ENCODE peak calls at places on chromosome 13, in ten cellular contexts. Z is left colon, B is GOT3, K is type B pancreatic cell, L is cardiac muscle cell, O is stomach, W is hypothalamus, E is T-helper 1 cell, H is mesothelial cell of epicardium, S is NCI-H2081 treated with DMSO at 0.1 percent for 48 hours. Y is an unnamed sample.

GRCh38 chr13:91072511-91072910 is 275.0 kb upstream of the MIR17HG start:
- DNase-seq in Z (no peak), B (no peak), K (no peak), L (no peak), O (no peak), W (no peak), E (no peak), H (no peak), S (no peak), Y (no peak)

GRCh38 chr13:113802090-113802531 is 43.1 kb downstream of the TMEM255B start:
- DNase-seq in Z (no peak), B (no peak), K (no peak), L (peak), O (no peak), W (no peak), E (no peak), H (no peak), S (no peak), Y (no peak)

GRCh38 chr13:112954488-112955270 is 14.3 kb upstream of the MCF2L start:
- DNase-seq in Z (peak), B (no peak), K (no peak), L (no peak), O (peak), W (no peak), E (no peak), H (no peak), S (no peak), Y (peak)

GRCh38 chr13:97743946-97744345 is 209.5 kb upstream of the IPO5 start:
- DNase-seq in Z (no peak), B (no peak), K (no peak), L (peak), O (no peak), W (no peak), E (no peak), H (no peak), S (no peak), Y (no peak)

GRCh38 chr13:62250501-62251175 is 835.0 kb upstream of the PCDH20 start:
- DNase-seq in Z (no peak), B (no peak), K (no peak), L (no peak), O (no peak), W (no peak), E (no peak), H (no peak), S (no peak), Y (no peak)

GRCh38 chr13:92833071-92833470 is 393.5 kb upstream of the GPC6 start:
- DNase-seq in Z (no peak), B (no peak), K (no peak), L (peak), O (no peak), W (no peak), E (no peak), H (no peak), S (no peak), Y (no peak)

GRCh38 chr13:72782717-72783116 is 784 bp downstream of the PIBF1 start:
- DNase-seq in Z (no peak), B (no peak), K (no peak), L (peak), O (no peak), W (no peak), E (no peak), H (no peak), S (no peak), Y (no peak)

GRCh38 chr13:36102721-36103120 is 28.5 kb downstream of the DCLK1 start:
- DNase-seq in Z (no peak), B (no peak), K (no peak), L (no peak), O (no peak), W (no peak), E (no peak), H (no peak), S (no peak), Y (no peak)

GRCh38 chr13:93771782-93772181 is 545.2 kb downstream of the GPC6 start:
- DNase-seq in Z (no peak), B (no peak), K (no peak), L (peak), O (no peak), W (no peak), E (no peak), H (no peak), S (no peak), Y (no peak)

GRCh38 chr13:99331881-99332293 is 24.7 kb upstream of the GPR183 start:
- DNase-seq in Z (no peak), B (no peak), K (no peak), L (no peak), O (no peak), W (no peak), E (no peak), H (no peak), S (no peak), Y (no peak)

GRCh38 chr13:92315265-92315664 is 911.3 kb upstream of the GPC6 start:
- DNase-seq in Z (no peak), B (no peak), K (no peak), L (no peak), O (no peak), W (no peak), E (no peak), H (no peak), S (no peak), Y (no peak)

GRCh38 chr13:42373048-42373812 is 101.3 kb downstream of the AKAP11 start:
- DNase-seq in Z (no peak), B (no peak), K (no peak), L (no peak), O (no peak), W (no peak), E (no peak), H (no peak), S (no peak), Y (no peak)

GRCh38 chr13:78137404-78138142 is 218.9 kb upstream of the EDNRB start:
- DNase-seq in Z (no peak), B (no peak), K (no peak), L (peak), O (no peak), W (no peak), E (no peak), H (no peak), S (peak), Y (no peak)

GRCh38 chr13:103371271-103371670 is 305.1 kb upstream of the SLC10A2 start:
- DNase-seq in Z (no peak), B (no peak), K (no peak), L (no peak), O (no peak), W (no peak), E (no peak), H (no peak), S (no peak), Y (no peak)

GRCh38 chr13:45278096-45278645 is 62.8 kb downstream of the TPT1 start:
- DNase-seq in Z (no peak), B (no peak), K (no peak), L (peak), O (no peak), W (no peak), E (no peak), H (no peak), S (no peak), Y (no peak)

GRCh38 chr13:110575322-110576069 is 14.0 kb upstream of the RAB20 start:
- DNase-seq in Z (no peak), B (no peak), K (no peak), L (peak), O (peak), W (no peak), E (no peak), H (no peak), S (no peak), Y (no peak)

GRCh38 chr13:43730642-43731041 is 56.1 kb downstream of the ENOX1 start:
- DNase-seq in Z (peak), B (no peak), K (no peak), L (peak), O (no peak), W (no peak), E (no peak), H (no peak), S (no peak), Y (peak)

GRCh38 chr13:26061947-26062346 is 10.1 kb upstream of the SHISA2 start:
- DNase-seq in Z (no peak), B (no peak), K (no peak), L (peak), O (no peak), W (no peak), E (no peak), H (no peak), S (no peak), Y (no peak)

Y was measured in transverse colon.